ENCODE peak calls at places on chromosomes 3 and 15, in five cellular contexts. E is SK-N-SH, A is HepG2, J is GM12878, Z is K562. G is an unnamed sample.

GRCh38 chr3:117997201-117998049 is 1037.2 kb downstream of the IGSF11 start:
- DNase-seq in E (peak), A (peak), J (peak), Z (peak), G (peak)

GRCh38 chr3:155069729-155070128 is 10.4 kb upstream of the MME start:
- DNase-seq in J (no peak), A (no peak), E (no peak), Z (no peak), G (no peak)

GRCh38 chr15:89416339-89417183 is 79.8 kb downstream of the RHCG start:
- DNase-seq in E (peak), A (peak), Z (peak), J (no peak), G (peak)

GRCh38 chr3:191343115-191343514 is 12.8 kb upstream of the UTS2B start:
- DNase-seq in Z (peak), E (no peak), A (no peak), J (no peak), G (no peak)

GRCh38 chr3:39224288-39224687 is 31.9 kb upstream of the XIRP1 start:
- DNase-seq in E (peak), A (peak), J (no peak), Z (no peak), G (no peak)

GRCh38 chr3:58025824-58026579 is 17.8 kb downstream of the FLNB start:
- DNase-seq in Z (no peak), J (no peak), A (peak), E (peak), G (no peak)

GRCh38 chr15:101031203-101031602 is 112.0 kb downstream of the LRRK1 start:
- DNase-seq in E (no peak), J (no peak), Z (no peak), A (no peak), G (no peak)

GRCh38 chr15:81156324-81156723 is 22.3 kb downstream of the CFAP161 start:
- DNase-seq in J (no peak), Z (no peak), E (no peak), A (no peak), G (no peak)

GRCh38 chr3:24687646-24688045 is 193.0 kb upstream of the THRB start:
- DNase-seq in Z (no peak), E (no peak), A (no peak), J (no peak), G (no peak)

GRCh38 chr3:153970735-153971347 is 150.3 kb upstream of the ARHGEF26 start:
- DNase-seq in A (no peak), J (no peak), Z (no peak), E (peak), G (peak)

GRCh38 chr15:32717290-32718081 is at the start of gene GREM1:
- DNase-seq in A (no peak), J (no peak), E (peak), Z (no peak), G (no peak)

GRCh38 chr3:151169262-151169661 is 33.8 kb downstream of the GPR171 start:
- DNase-seq in A (no peak), E (no peak), J (no peak), Z (no peak), G (no peak)

GRCh38 chr3:85304360-85304964 is 345.7 kb downstream of the CADM2 start:
- DNase-seq in Z (no peak), E (peak), J (no peak), A (peak), G (no peak)

GRCh38 chr15:69666441-69666882 is 213.8 kb downstream of the RPLP1 start:
- DNase-seq in Z (no peak), E (no peak), A (no peak), J (no peak), G (no peak)

GRCh38 chr3:194009019-194009418 is 126.9 kb upstream of the HES1 start:
- DNase-seq in A (no peak), Z (no peak), E (no peak), J (no peak), G (no peak)

GRCh38 chr15:95051881-95052280 is 820.5 kb downstream of the MCTP2 start:
- DNase-seq in A (no peak), E (no peak), Z (no peak), J (no peak), G (no peak)

GRCh38 chr3:45345849-45346535 is 42.4 kb upstream of the LARS2 start:
- DNase-seq in E (no peak), Z (peak), A (no peak), J (no peak), G (no peak)

GRCh38 chr3:177385831-177386301 is 188.6 kb upstream of the TBL1XR1 start:
- DNase-seq in Z (no peak), J (no peak), E (no peak), A (no peak), G (no peak)

GRCh38 chr3:28912120-28912885 is 368.6 kb upstream of the RBMS3 start:
- DNase-seq in J (no peak), Z (no peak), A (no peak), E (no peak), G (no peak)
- TF ChIP-seq ZBTB33 in J (no peak), Z (no peak), A (no peak), E (no peak), G (no peak)

GRCh38 chr3:100245932-100246331 is 14.9 kb upstream of the TBC1D23 start:
- DNase-seq in Z (no peak), J (no peak), E (no peak), A (no peak), G (no peak)
- TF ChIP-seq ZBTB33 in Z (no peak), J (no peak), E (no peak), A (no peak), G (no peak)

DNA sequence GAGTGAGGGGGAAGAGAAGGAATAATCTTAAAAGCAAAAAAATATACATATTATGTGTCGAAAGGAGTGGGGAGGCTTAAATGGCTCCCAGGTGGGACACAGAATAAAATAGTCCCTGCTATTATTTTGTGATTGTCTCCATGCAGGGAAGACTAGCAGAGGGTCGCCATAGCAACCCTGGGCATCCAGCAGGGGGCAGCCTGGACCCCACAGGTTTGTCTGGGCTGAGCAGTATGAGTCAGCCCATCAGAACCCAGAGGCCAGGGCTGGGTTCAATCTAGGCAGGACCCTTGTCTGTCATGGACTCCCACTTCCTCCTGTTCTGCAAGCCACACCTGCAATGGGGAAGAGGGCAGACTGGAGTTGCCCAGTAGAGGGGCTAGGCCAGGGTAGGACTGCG is 17.6 kb upstream of the LINGO1 start:
- DNase-seq in A (peak), E (peak), J (no peak), Z (peak), G (peak)
- TF ChIP-seq ZBTB33 in A (no peak), E (no peak), J (no peak), Z (no peak), G (no peak)

GRCh38 chr3:188396251-188396650 is 242.3 kb downstream of the LPP start:
- DNase-seq in Z (no peak), A (no peak), J (no peak), E (no peak), G (no peak)
- TF ChIP-seq ZBTB33 in Z (no peak), A (no peak), J (no peak), E (no peak), G (no peak)

GRCh38 chr3:49805367-49805782 is 2.3 kb downstream of the INKA1 start:
- DNase-seq in E (peak), Z (no peak), J (no peak), A (no peak), G (no peak)
- TF ChIP-seq ZBTB33 in E (no peak), Z (no peak), J (no peak), A (no peak), G (no peak)

GRCh38 chr3:139762307-139762706 is 84.5 kb upstream of the NMNAT3 start:
- DNase-seq in A (no peak), E (peak), J (no peak), Z (no peak), G (no peak)

GRCh38 chr3:139764069-139764905 is 86.5 kb upstream of the NMNAT3 start:
- DNase-seq in A (no peak), J (no peak), Z (no peak), E (no peak), G (no peak)

GRCh38 chr3:139759470-139759869 is 81.7 kb upstream of the NMNAT3 start:
- DNase-seq in Z (no peak), A (no peak), J (no peak), E (no peak), G (no peak)

GRCh38 chr3:139770577-139770976 is 92.8 kb upstream of the NMNAT3 start:
- DNase-seq in J (no peak), A (no peak), E (no peak), Z (no peak), G (no peak)

GRCh38 chr3:139764936-139765335 is 87.2 kb upstream of the NMNAT3 start:
- DNase-seq in A (no peak), Z (no peak), E (no peak), J (no peak), G (no peak)
- TF ChIP-seq ZBTB33 in A (no peak), Z (no peak), E (no peak), J (no peak), G (no peak)

DNA sequence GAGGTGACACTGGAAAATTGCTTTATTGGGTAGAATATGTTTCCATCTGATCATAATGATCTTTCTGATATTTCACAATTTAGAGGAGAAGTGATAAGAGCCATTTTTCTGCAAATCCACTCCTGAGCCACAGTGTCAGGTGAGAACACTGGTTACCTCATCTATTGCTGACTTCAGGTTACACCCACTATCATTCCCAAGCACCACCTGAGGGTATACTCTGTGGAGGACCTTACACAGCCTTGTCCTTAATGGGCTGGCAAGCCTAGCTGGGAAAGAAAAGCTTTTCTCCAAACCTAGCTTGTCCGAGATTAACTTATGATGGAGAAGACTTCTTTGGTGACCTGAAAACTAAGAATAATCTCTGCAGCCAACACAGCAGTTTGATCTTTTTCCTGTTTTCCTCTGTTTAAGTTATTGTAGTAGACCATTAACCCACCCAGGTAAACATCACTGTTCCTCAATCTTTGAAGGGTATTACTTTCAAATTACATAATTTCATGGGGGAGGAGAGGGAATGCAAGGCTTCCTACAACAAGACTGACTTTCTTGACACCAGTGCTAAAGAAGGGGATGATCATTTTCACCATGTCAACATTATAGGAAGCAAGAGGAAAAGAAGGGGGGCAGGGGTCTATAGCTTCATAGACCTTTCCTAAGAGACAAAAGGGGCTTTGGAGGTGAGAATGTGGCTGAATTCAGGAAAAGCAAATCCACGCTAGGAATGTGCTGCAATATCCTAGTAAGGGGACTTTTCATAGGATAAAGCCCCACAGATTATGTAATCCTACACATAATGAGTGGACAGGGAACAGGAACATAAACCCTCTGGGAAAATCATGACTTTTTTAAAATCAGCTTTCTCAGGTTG is 1.7 kb downstream of the NCEH1 start:
- DNase-seq in Z (no peak), J (no peak), A (no peak), E (no peak), G (no peak)
- TF ChIP-seq ZBTB33 in Z (no peak), J (no peak), A (no peak), E (no peak), G (no peak)